ENCODE peak calls at places on chromosomes 12 and 14, in seven cellular contexts. M, L, H, B, G, O and U are unnamed samples.

GRCh38 chr12:110885152-110885840 is 35.1 kb downstream of the MYL2 start:
- DNase-seq in M (no peak), L (no peak), H (no peak), B (no peak), G (no peak), O (no peak), U (no peak)

GRCh38 chr12:74401035-74401434 is 136.6 kb upstream of the ATXN7L3B start:
- DNase-seq in M (no peak), L (no peak), H (no peak), B (no peak), G (no peak), O (no peak), U (no peak)

GRCh38 chr12:116310082-116310481 is 32.6 kb upstream of the MED13L start:
- DNase-seq in M (no peak), L (no peak), H (no peak), B (no peak), G (no peak), O (no peak), U (no peak)

GRCh38 chr12:68497702-68498101 is 113.0 kb upstream of the RAP1B start:
- DNase-seq in M (no peak), L (peak), H (no peak), B (no peak), G (peak), O (peak), U (no peak)

GRCh38 chr14:45633220-45633984 is 380.4 kb upstream of the MIS18BP1 start:
- DNase-seq in M (no peak), L (no peak), H (no peak), B (no peak), G (no peak), O (no peak), U (no peak)

GRCh38 chr12:91262023-91262676 is 79.5 kb upstream of the DCN start:
- DNase-seq in M (no peak), L (no peak), H (no peak), B (no peak), G (no peak), O (no peak), U (no peak)

GRCh38 chr12:15208871-15209656 is 12.2 kb downstream of the RERG start:
- DNase-seq in M (no peak), L (no peak), H (no peak), B (no peak), G (peak), O (no peak), U (no peak)

GRCh38 chr14:71439247-71439646 is 493.0 kb upstream of the RGS6 start:
- DNase-seq in M (no peak), L (no peak), H (no peak), B (no peak), G (peak), O (peak), U (no peak)

GRCh38 chr12:56601503-56601902 is 28.6 kb downstream of the BAZ2A start:
- DNase-seq in M (no peak), L (no peak), H (no peak), B (no peak), G (no peak), O (no peak), U (no peak)

GRCh38 chr12:56671608-56672007 is 16.5 kb downstream of the PTGES3 start:
- DNase-seq in M (no peak), L (no peak), H (no peak), B (no peak), G (no peak), O (no peak), U (no peak)

GRCh38 chr14:68823434-68824206 is 30.8 kb upstream of the ZFP36L1 start:
- DNase-seq in M (peak), L (no peak), H (no peak), B (no peak), G (no peak), O (no peak), U (no peak)

GRCh38 chr14:78519863-78520262 is 349.7 kb downstream of the NRXN3 start:
- DNase-seq in M (peak), L (no peak), H (no peak), B (no peak), G (peak), O (peak), U (no peak)

GRCh38 chr12:98464155-98464554 is 51.2 kb upstream of the TMPO start:
- DNase-seq in M (no peak), L (no peak), H (no peak), B (no peak), G (peak), O (no peak), U (no peak)

GRCh38 chr14:100076133-100076532 is 10.9 kb downstream of the EVL start:
- DNase-seq in M (no peak), L (no peak), H (no peak), B (no peak), G (peak), O (no peak), U (no peak)

GRCh38 chr12:103771466-103771865 is 69.6 kb downstream of the NT5DC3 start:
- DNase-seq in M (peak), L (no peak), H (no peak), B (peak), G (peak), O (no peak), U (no peak)

GRCh38 chr14:99603471-99603933 is 505 bp downstream of the CCDC85C start:
- DNase-seq in M (no peak), L (no peak), H (no peak), B (no peak), G (peak), O (no peak), U (no peak)

GRCh38 chr12:115257791-115258190 is 573.8 kb upstream of the TBX3 start:
- DNase-seq in M (no peak), L (no peak), H (no peak), B (no peak), G (peak), O (peak), U (no peak)

GRCh38 chr12:9588749-9589148 is 19.0 kb downstream of the KLRB1 start:
- DNase-seq in M (no peak), L (no peak), H (no peak), B (no peak), G (peak), O (peak), U (no peak)

GRCh38 chr14:97832734-97833133 is 1035.6 kb downstream of the VRK1 start:
- DNase-seq in M (no peak), L (no peak), H (no peak), B (no peak), G (no peak), O (no peak), U (no peak)

GRCh38 chr14:63598821-63599220 is 42.9 kb downstream of the WDR89 start:
- DNase-seq in M (no peak), L (no peak), H (no peak), B (no peak), G (no peak), O (no peak), U (no peak)

GRCh38 chr14:63605041-63605532 is 36.6 kb downstream of the WDR89 start:
- DNase-seq in M (no peak), L (no peak), H (no peak), B (no peak), G (peak), O (no peak), U (no peak)

GRCh38 chr14:63604626-63605025 is 37.0 kb downstream of the WDR89 start:
- DNase-seq in M (no peak), L (no peak), H (no peak), B (no peak), G (no peak), O (no peak), U (no peak)

GRCh38 chr14:63603749-63604277 is 37.9 kb downstream of the WDR89 start:
- DNase-seq in M (no peak), L (peak), H (no peak), B (no peak), G (no peak), O (no peak), U (no peak)
- TF ChIP-seq CTCF in M (no peak), L (no peak), H (no peak), B (no peak), G (no peak), O (no peak), U (no peak)

GRCh38 chr12:65937806-65938205 is 113.5 kb downstream of the HMGA2 start:
- DNase-seq in M (no peak), L (no peak), H (no peak), B (no peak), G (no peak), O (no peak), U (no peak)

GRCh38 chr12:65935906-65936528 is 111.7 kb downstream of the HMGA2 start:
- DNase-seq in M (no peak), L (no peak), H (no peak), B (no peak), G (no peak), O (no peak), U (no peak)

GRCh38 chr12:65934480-65935115 is 110.3 kb downstream of the HMGA2 start:
- DNase-seq in M (no peak), L (no peak), H (no peak), B (no peak), G (no peak), O (no peak), U (no peak)

GRCh38 chr12:65937181-65937641 is 112.9 kb downstream of the HMGA2 start:
- DNase-seq in M (no peak), L (peak), H (no peak), B (no peak), G (peak), O (peak), U (no peak)

GRCh38 chr12:65936529-65936911 is 112.2 kb downstream of the HMGA2 start:
- DNase-seq in M (no peak), L (no peak), H (no peak), B (no peak), G (no peak), O (no peak), U (no peak)
- H3K4me3 ChIP-seq in M (no peak), L (no peak), H (no peak), B (no peak), G (no peak), O (no peak), U (no peak)

GRCh38 chr12:2414810-2415567 is 362.2 kb downstream of the CACNA1C start:
- DNase-seq in M (no peak), L (no peak), H (no peak), B (peak), G (peak), O (no peak), U (no peak)
- TF ChIP-seq CTCF in M (no peak), L (no peak), H (no peak), B (no peak), G (no peak), O (no peak), U (no peak)

GRCh38 chr14:20622816-20623291 is 18.6 kb downstream of the OR6S1 start:
- DNase-seq in M (no peak), L (no peak), H (no peak), B (no peak), G (no peak), O (no peak), U (no peak)
- H3K4me3 ChIP-seq in M (no peak), L (no peak), H (peak), B (no peak), G (peak), O (no peak), U (no peak)

DNA sequence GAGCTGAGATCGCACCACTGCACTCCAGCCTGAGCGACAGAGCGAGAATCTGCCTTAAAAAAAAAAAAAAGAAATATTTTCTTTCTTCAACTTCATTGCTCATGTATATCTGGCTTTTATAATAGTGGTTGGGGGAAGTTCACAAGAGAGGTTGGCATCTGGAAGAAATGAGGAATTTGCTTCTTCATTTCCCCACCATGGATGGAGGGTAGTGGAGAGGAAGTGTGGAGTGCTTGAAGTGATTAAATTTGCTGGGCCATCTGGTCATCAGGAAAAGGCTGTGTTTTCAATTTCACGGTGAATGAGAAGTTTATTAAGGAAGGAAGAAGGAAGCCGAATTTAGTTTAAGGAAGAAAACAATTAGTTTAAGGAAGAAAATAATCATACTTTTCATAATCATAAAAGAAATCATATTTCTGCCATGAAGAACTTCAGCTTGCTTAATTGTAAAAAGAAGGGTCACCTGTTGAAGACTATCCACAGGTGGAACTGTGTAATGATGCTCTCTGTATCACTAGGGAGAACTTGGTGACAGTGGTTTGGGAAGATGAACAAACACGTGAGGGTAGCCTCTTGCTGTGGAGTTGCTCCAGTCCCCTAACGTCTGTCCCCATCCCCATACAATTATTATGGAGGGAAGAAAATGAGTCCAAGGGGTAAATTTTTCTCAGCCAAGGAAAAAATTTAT is 197.3 kb upstream of the ARHGAP5 start:
- DNase-seq in M (no peak), L (no peak), H (no peak), B (no peak), G (no peak), O (no peak), U (no peak)
- TF ChIP-seq CTCF in M (no peak), L (no peak), H (no peak), B (no peak), G (no peak), O (no peak), U (no peak)

DNA sequence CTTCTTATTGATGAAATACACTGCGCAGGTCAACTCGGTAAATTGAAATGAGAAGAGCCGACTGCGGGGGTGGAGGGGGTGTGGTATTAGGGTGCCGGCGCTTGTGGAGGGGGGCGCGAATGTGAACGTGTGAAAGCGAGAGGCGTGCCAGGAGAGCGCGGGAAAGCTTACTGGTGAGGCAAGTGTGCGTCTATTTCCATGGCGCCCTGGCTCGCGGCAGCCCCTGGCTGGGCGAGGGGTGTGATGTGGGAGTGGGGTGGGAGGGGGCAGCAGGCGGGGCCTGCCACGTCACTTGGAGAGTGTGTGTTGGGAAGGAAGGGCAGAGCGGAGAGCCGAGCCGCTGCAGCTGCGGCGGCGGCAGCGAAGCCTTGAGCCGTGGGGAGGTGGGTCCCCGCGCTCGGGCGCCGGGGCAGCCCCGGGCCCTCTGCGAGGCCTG is 88.8 kb downstream of the GALNT8 start:
- DNase-seq in M (no peak), L (no peak), H (no peak), B (peak), G (no peak), O (no peak), U (no peak)
- H3K4me3 ChIP-seq in M (no peak), L (peak), H (peak), B (peak), G (peak), O (no peak), U (no peak)

GRCh38 chr14:26138764-26139445 is 458.9 kb downstream of the NOVA1 start:
- DNase-seq in M (no peak), L (no peak), H (no peak), B (no peak), G (peak), O (no peak), U (no peak)

GRCh38 chr14:26132061-26132460 is 465.8 kb downstream of the NOVA1 start:
- DNase-seq in M (no peak), L (no peak), H (no peak), B (no peak), G (peak), O (no peak), U (no peak)

GRCh38 chr14:26137161-26137560 is 460.7 kb downstream of the NOVA1 start:
- DNase-seq in M (no peak), L (no peak), H (no peak), B (no peak), G (no peak), O (no peak), U (no peak)
- TF ChIP-seq CTCF in M (no peak), L (peak), H (no peak), B (no peak), G (peak), O (peak), U (peak)

DNA sequence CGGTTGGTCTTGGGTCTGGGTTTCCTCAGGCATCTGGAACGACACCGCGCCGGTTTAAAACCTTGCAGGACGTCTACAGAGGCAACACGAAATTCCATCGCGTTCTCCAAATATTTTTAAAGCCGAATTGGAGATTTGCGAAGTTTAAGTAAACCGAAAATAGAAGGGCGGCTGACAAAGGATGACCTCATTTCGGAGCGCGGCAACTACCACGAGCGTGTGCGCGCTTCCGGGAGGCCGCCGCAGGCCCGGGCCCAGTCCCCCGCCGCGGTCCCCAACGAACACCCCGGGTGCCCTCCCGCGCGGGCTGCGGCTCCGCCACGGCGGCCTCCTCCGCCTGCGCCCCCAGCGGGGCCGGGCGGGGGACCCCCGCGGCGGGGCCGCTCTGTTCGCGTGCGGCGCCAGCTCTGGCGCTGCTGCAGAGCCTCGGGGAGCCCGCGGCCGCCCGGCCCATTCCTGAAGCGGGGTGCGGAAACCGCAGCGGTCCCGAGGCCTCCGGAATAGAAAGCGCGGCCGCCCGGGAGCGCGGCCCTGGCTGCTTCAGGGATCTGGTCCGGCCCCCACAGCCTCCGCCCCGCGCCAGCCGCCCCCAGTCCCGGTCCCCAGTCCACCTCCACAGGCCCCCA is 385 bp downstream of the HSP90AA1 start:
- DNase-seq in M (no peak), L (no peak), H (no peak), B (peak), G (peak), O (no peak), U (no peak)
- H3K4me3 ChIP-seq in M (peak), L (peak), H (peak), B (peak), G (peak), O (peak), U (peak)

GRCh38 chr14:50616275-50616674 is 51.8 kb downstream of the SAV1 start:
- DNase-seq in M (no peak), L (no peak), H (no peak), B (no peak), G (no peak), O (no peak), U (no peak)

GRCh38 chr14:50619569-50620141 is 48.5 kb downstream of the SAV1 start:
- DNase-seq in M (no peak), L (no peak), H (no peak), B (no peak), G (peak), O (no peak), U (no peak)

GRCh38 chr14:50612795-50613194 is 52.9 kb downstream of the ATL1 start:
- DNase-seq in M (no peak), L (no peak), H (no peak), B (no peak), G (no peak), O (no peak), U (no peak)

GRCh38 chr14:50615056-50615455 is 53.0 kb downstream of the SAV1 start:
- DNase-seq in M (no peak), L (no peak), H (no peak), B (no peak), G (no peak), O (no peak), U (no peak)

DNA sequence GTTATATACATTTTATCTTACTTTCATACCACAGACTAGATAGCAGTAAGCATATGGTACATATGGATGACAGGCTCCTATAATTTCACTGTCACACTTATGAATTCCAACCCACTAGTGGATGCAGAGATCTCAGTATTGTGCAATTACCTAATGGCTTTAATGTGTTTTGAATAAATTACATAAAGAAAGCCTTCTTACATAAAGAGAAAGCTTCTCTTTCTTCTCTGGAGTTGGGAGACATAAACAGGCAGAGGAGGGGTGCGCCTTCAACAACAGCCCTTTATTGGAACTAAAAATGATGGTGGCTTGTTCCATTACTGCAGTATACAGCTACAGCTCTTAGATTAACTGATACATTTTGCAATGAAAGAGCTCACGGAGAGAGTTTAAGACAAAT is 52.5 kb downstream of the SAV1 start:
- DNase-seq in M (no peak), L (no peak), H (no peak), B (no peak), G (no peak), O (no peak), U (no peak)
- TF ChIP-seq CTCF in M (no peak), L (no peak), H (no peak), B (no peak), G (no peak), O (no peak), U (no peak)